ENCODE peak calls at places on chromosomes 3 and 15, in nine cellular contexts. Y is lower leg skin, D is A549, V is colonic mucosa, N is PC-3, Z is Karpas-422, E is ascending aorta, X is HAP-1, A is GM12864. C is an unnamed sample.

GRCh38 chr15:78264304-78265136 is at the start of gene DNAJA4:
- DNase-seq in V (peak; percentile 63), X (no peak), Z (no peak), D (no peak), E (peak; percentile 78), Y (peak; percentile 43), N (no peak), A (no peak), C (no peak)

GRCh38 chr3:194154346-194154745 is 18.4 kb downstream of the HES1 start:
- DNase-seq in V (no peak), A (no peak), Y (no peak), Z (no peak), N (no peak), E (no peak), D (no peak), X (no peak), C (no peak)

GRCh38 chr3:73687081-73688004 is 62.6 kb upstream of the PDZRN3 start:
- DNase-seq in E (no peak), Y (no peak), A (no peak), V (no peak), X (no peak), Z (no peak), N (no peak), D (no peak), C (no peak)

GRCh38 chr3:126517291-126517951 is at the start of gene UROC1:
- DNase-seq in N (no peak), D (no peak), X (no peak), Z (no peak), V (no peak), A (no peak), E (no peak), Y (no peak), C (no peak)

GRCh38 chr3:193829781-193830180 is 236.8 kb downstream of the OPA1 start:
- DNase-seq in D (no peak), X (no peak), E (peak; percentile 55), V (no peak), Z (no peak), N (peak; percentile 95), Y (peak; percentile 60), A (no peak), C (no peak)

GRCh38 chr3:48399387-48400172 is 27.6 kb downstream of the FBXW12 start:
- DNase-seq in Y (peak; percentile 19), Z (no peak), N (peak; percentile 11), V (no peak), X (no peak), A (no peak), E (no peak), D (no peak), C (no peak)

GRCh38 chr3:61493339-61493738 is 68.0 kb upstream of the PTPRG start:
- DNase-seq in N (no peak), A (no peak), X (no peak), Z (no peak), V (no peak), E (no peak), Y (no peak), D (no peak), C (no peak)

GRCh38 chr3:160941885-160942494 is 163.2 kb downstream of the B3GALNT1 start:
- DNase-seq in Y (peak; percentile 85), V (peak; percentile 84), N (peak; percentile 90), Z (peak; percentile 83), E (peak; percentile 87), A (peak; percentile 39), D (peak; percentile 65), X (peak; percentile 54), C (peak; percentile 41)

GRCh38 chr3:48678056-48678455 is 7.7 kb downstream of the NCKIPSD start:
- DNase-seq in N (no peak), Z (no peak), A (no peak), X (no peak), E (no peak), V (no peak), D (no peak), Y (no peak), C (no peak)

GRCh38 chr15:64383760-64384159 is 2.5 kb upstream of the PCLAF start:
- DNase-seq in A (no peak), N (no peak), Y (no peak), V (no peak), E (no peak), X (no peak), Z (no peak), D (no peak), C (no peak)

GRCh38 chr15:64381000-64381751 is at the start of gene PCLAF:
- DNase-seq in V (peak; percentile 97), Z (peak; percentile 98), E (peak; percentile 97), Y (peak; percentile 94), A (peak; percentile 93), X (peak; percentile 100), N (peak; percentile 93), D (peak; percentile 97), C (peak; percentile 88)

GRCh38 chr15:64379216-64379960 is 1.9 kb downstream of the PCLAF start:
- DNase-seq in N (no peak), Z (no peak), Y (no peak), D (no peak), X (peak; percentile 45), V (no peak), E (no peak), A (no peak), C (no peak)
- H3K4me3 ChIP-seq in N (peak overlapping the region; percentile 88), Z (peak overlapping the region; percentile 96), Y (no peak overlapping the region), D (peak overlapping the region; percentile 57), X (peak overlapping the region; percentile 60), V (no peak overlapping the region), E (no peak overlapping the region), A (peak overlapping the region; percentile 84), C (peak overlapping the region; percentile 80)

DNA sequence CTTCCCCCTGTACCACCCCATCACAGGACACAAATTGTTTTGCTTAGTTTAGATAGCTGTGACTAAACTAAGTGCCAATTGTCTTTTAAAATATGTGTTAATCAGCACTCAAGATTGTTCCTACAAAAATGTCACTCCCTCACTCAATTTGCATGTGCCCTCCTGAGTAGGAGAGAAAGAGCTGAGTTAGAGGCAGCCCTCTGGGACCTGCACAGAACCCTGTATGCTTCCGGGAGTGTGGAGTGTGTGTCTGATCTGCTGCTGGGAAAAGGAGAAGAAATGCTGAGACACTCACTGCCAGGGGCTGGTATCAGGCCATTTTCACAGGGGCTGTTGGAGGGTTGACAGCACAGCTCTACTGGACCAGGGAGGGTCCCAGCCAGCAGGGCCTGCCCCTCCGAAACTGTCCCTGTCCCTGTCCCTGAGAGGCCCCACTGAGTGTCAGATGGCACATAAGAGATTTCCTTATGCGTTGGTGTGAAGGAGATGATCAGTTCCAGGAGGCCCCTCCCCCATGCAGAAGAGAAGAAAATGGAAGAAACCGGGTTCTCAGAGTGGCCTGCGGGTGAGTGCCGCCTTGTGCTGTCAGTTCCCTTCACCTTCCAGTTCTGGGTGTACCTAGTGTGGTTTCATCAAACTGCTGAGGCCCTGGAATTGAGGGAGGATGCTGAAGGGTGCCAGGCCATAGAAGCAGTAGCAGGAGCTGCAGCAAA is 3.9 kb upstream of the B3GNT5 start:
- DNase-seq in X (no peak), Y (no peak), E (no peak), A (no peak), N (no peak), V (no peak), Z (peak; percentile 84), D (no peak), C (no peak)
- H3K4me3 ChIP-seq in X (no peak overlapping the region), Y (no peak overlapping the region), E (no peak overlapping the region), A (no peak overlapping the region), N (no peak overlapping the region), V (no peak overlapping the region), Z (peak overlapping the region; percentile 63), D (no peak overlapping the region), C (no peak overlapping the region)

GRCh38 chr3:16286672-16287604 is 21.9 kb downstream of the OXNAD1 start:
- DNase-seq in E (no peak), Y (no peak), V (no peak), D (no peak), N (no peak), A (no peak), X (no peak), Z (peak; percentile 64), C (no peak)
- H3K4me3 ChIP-seq in E (no peak overlapping the region), Y (no peak overlapping the region), V (peak overlapping the region; percentile 15), D (no peak overlapping the region), N (no peak overlapping the region), A (no peak overlapping the region), X (no peak overlapping the region), Z (no peak overlapping the region), C (no peak overlapping the region)

GRCh38 chr3:128433630-128434185 is 33.0 kb downstream of the DNAJB8 start:
- DNase-seq in V (no peak), Y (no peak), A (no peak), N (peak; percentile 64), D (no peak), Z (no peak), X (no peak), E (no peak), C (no peak)

GRCh38 chr3:128435058-128435457 is 31.6 kb downstream of the DNAJB8 start:
- DNase-seq in X (no peak), N (peak; percentile 92), Z (no peak), D (no peak), V (no peak), A (no peak), Y (no peak), E (no peak), C (no peak)

GRCh38 chr3:128432898-128433629 is 33.6 kb downstream of the DNAJB8 start:
- DNase-seq in X (peak; percentile 45), E (no peak), V (no peak), A (no peak), D (no peak), Z (no peak), Y (no peak), N (peak; percentile 9), C (no peak)

GRCh38 chr3:128435561-128435960 is 31.1 kb downstream of the DNAJB8 start:
- DNase-seq in V (no peak), E (no peak), A (no peak), X (no peak), N (no peak), Y (no peak), Z (no peak), D (no peak), C (no peak)

GRCh38 chr3:128434524-128434923 is 32.2 kb downstream of the DNAJB8 start:
- DNase-seq in A (no peak), N (no peak), Z (no peak), X (no peak), D (no peak), V (no peak), Y (no peak), E (no peak), C (no peak)
- H3K4me3 ChIP-seq in A (no peak overlapping the region), N (no peak overlapping the region), Z (no peak overlapping the region), X (no peak overlapping the region), D (no peak overlapping the region), V (no peak overlapping the region), Y (no peak overlapping the region), E (no peak overlapping the region), C (no peak overlapping the region)

GRCh38 chr3:65128346-65128745 is 440.5 kb upstream of the ADAMTS9 start:
- DNase-seq in N (no peak), A (no peak), X (no peak), D (no peak), E (no peak), Z (no peak), V (no peak), Y (no peak), C (no peak)

GRCh38 chr3:65130782-65131181 is 443.0 kb upstream of the ADAMTS9 start:
- DNase-seq in D (no peak), A (no peak), E (no peak), X (no peak), N (no peak), Z (no peak), V (no peak), Y (no peak), C (no peak)

GRCh38 chr3:65126527-65127440 is 439.0 kb upstream of the ADAMTS9 start:
- DNase-seq in A (no peak), Y (no peak), Z (no peak), N (no peak), X (no peak), D (no peak), E (no peak), V (no peak), C (no peak)
- H3K4me3 ChIP-seq in A (no peak overlapping the region), Y (no peak overlapping the region), Z (no peak overlapping the region), N (no peak overlapping the region), X (no peak overlapping the region), D (no peak overlapping the region), E (no peak overlapping the region), V (no peak overlapping the region), C (no peak overlapping the region)